ENCODE peak calls at places on chromosomes 3 and 15, in seven cellular contexts. I, K, G, D, L, H and J are unnamed samples.

GRCh38 chr3:126340596-126340942 is 16.6 kb downstream of the KLF15 start:
- DNase-seq in G (no peak), K (no peak), L (no peak), D (no peak), I (no peak), H (no peak), J (no peak)

GRCh38 chr3:52786330-52787215 is 8.0 kb upstream of the ITIH3 start:
- DNase-seq in D (no peak), L (peak; percentile 2), G (no peak), H (no peak), K (no peak), I (no peak), J (no peak)

GRCh38 chr3:84601303-84601702 is 357.5 kb upstream of the CADM2 start:
- DNase-seq in G (no peak), K (no peak), L (no peak), H (peak; percentile 2), D (no peak), I (no peak), J (no peak)

GRCh38 chr15:89936051-89936792 is 23.5 kb upstream of the ARPIN start:
- DNase-seq in K (no peak), I (no peak), D (no peak), H (no peak), G (no peak), L (no peak), J (no peak)

GRCh38 chr3:194257030-194257657 is 94.0 kb downstream of the CPN2 start:
- DNase-seq in H (no peak), D (no peak), L (no peak), K (no peak), G (no peak), I (no peak), J (no peak)

GRCh38 chr3:4719011-4719649 is 226.0 kb downstream of the ITPR1 start:
- DNase-seq in K (no peak), H (no peak), G (no peak), D (no peak), I (no peak), L (no peak), J (no peak)

GRCh38 chr3:16181361-16181760 is 6.9 kb downstream of the GALNT15 start:
- DNase-seq in D (no peak), L (no peak), K (no peak), I (peak; percentile 54), G (no peak), H (no peak), J (no peak)

GRCh38 chr15:83769411-83769960 is 115.6 kb downstream of the ADAMTSL3 start:
- DNase-seq in L (no peak), G (no peak), K (peak; percentile 26), D (no peak), I (no peak), H (no peak), J (no peak)

GRCh38 chr15:69084404-69085030 is 70.0 kb downstream of the NOX5 start:
- DNase-seq in G (no peak), D (no peak), I (no peak), H (peak; percentile 85), K (no peak), L (no peak), J (no peak)

GRCh38 chr3:169629895-169630294 is 33.6 kb downstream of the MECOM start:
- DNase-seq in I (no peak), G (no peak), K (no peak), H (no peak), L (no peak), D (no peak), J (no peak)

GRCh38 chr3:85631070-85631469 is 672.3 kb downstream of the CADM2 start:
- DNase-seq in I (no peak), H (no peak), G (no peak), L (no peak), K (no peak), D (no peak), J (no peak)

GRCh38 chr3:187196573-187197094 is 652 bp upstream of the RTP1 start:
- DNase-seq in K (no peak), D (no peak), G (no peak), I (no peak), H (no peak), L (no peak), J (no peak)

GRCh38 chr3:141413387-141414140 is 45.3 kb downstream of the ZBTB38 start:
- DNase-seq in L (no peak), G (no peak), H (peak; percentile 18), K (no peak), I (no peak), D (no peak), J (no peak)

GRCh38 chr3:148464246-148464645 is 233.5 kb upstream of the AGTR1 start:
- DNase-seq in K (no peak), G (no peak), L (no peak), D (no peak), H (no peak), I (no peak), J (no peak)

GRCh38 chr15:42313463-42313862 is 40.2 kb upstream of the TMEM87A start:
- DNase-seq in L (no peak), H (no peak), I (no peak), K (no peak), G (no peak), D (no peak), J (no peak)

GRCh38 chr15:67823371-67824156 is 1.7 kb upstream of the SKOR1 start:
- DNase-seq in L (peak; percentile 54), G (no peak), K (no peak), I (no peak), H (no peak), D (no peak), J (no peak)

GRCh38 chr3:120681018-120681417 is 1.0 kb downstream of the HGD start:
- DNase-seq in I (no peak), H (no peak), D (no peak), L (no peak), G (no peak), K (no peak), J (no peak)

GRCh38 chr15:48644827-48645557 is 517 bp downstream of the FBN1 start:
- DNase-seq in D (peak; percentile 64), H (peak; percentile 84), L (peak; percentile 53), I (no peak), G (peak; percentile 66), K (peak; percentile 64), J (peak; percentile 68)

GRCh38 chr3:192887047-192887446 is 30.6 kb downstream of the MB21D2 start:
- DNase-seq in K (no peak), D (no peak), I (no peak), L (no peak), H (no peak), G (no peak), J (no peak)

GRCh38 chr3:30002782-30003181 is 603.6 kb upstream of the TGFBR2 start:
- DNase-seq in L (no peak), D (no peak), K (no peak), I (no peak), G (no peak), H (no peak), J (no peak)

GRCh38 chr3:183254816-183255730 is 2.0 kb downstream of the B3GNT5 start:
- DNase-seq in K (no peak), D (peak; percentile 22), H (no peak), G (no peak), I (no peak), L (no peak), J (no peak)

GRCh38 chr15:97688886-97689285 is 271.6 kb upstream of the ARRDC4 start:
- DNase-seq in D (no peak), I (no peak), G (no peak), H (no peak), L (no peak), K (no peak), J (no peak)

GRCh38 chr15:25763954-25764353 is 99.2 kb downstream of the ATP10A start:
- DNase-seq in K (no peak), D (no peak), H (no peak), L (no peak), I (no peak), G (no peak), J (no peak)

GRCh38 chr3:7977245-7978103 is 524.1 kb upstream of the LMCD1 start:
- DNase-seq in L (no peak), K (no peak), G (no peak), H (peak; percentile 95), I (no peak), D (no peak), J (no peak)

GRCh38 chr3:60760145-60760544 is 491.1 kb downstream of the FHIT start:
- DNase-seq in K (no peak), H (no peak), L (no peak), G (no peak), D (no peak), I (no peak), J (no peak)
- TF ChIP-seq CTCF in K (no peak), H (no peak), L (no peak), G (no peak), D (no peak), I (no peak), J (no peak)

GRCh38 chr3:178901204-178901603 is 170.4 kb downstream of the ZMAT3 start:
- DNase-seq in L (no peak), K (no peak), G (no peak), D (no peak), H (no peak), I (no peak), J (no peak)

DNA sequence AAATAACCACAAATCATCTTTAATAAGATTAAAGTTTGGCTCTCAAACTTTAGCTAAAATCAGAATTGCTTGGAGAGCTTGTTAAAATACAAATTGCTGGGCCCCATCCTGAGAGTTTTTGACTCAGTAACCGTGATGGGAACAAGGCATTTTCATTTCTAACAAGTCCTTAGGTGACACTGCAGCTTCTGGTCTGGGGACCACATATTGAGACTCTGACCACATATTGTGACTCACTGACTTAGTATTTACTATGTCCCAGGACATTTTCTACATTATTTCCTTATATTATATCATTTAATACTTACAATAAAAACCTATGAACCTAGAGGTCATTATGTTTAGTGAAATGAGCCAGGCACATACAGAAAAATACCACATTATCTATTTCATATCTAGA is 164.5 kb downstream of the ZMAT3 start:
- DNase-seq in D (no peak), I (no peak), G (no peak), L (no peak), H (no peak), K (no peak), J (no peak)
- TF ChIP-seq CTCF in D (no peak), I (no peak), G (no peak), L (no peak), H (no peak), K (no peak), J (no peak)

GRCh38 chr15:31257286-31257685 is 69.3 kb upstream of the KLF13 start:
- DNase-seq in D (no peak), I (no peak), L (no peak), H (no peak), K (no peak), G (no peak), J (no peak)
- TF ChIP-seq CTCF in D (no peak), I (no peak), L (no peak), H (no peak), K (no peak), G (no peak), J (no peak)

DNA sequence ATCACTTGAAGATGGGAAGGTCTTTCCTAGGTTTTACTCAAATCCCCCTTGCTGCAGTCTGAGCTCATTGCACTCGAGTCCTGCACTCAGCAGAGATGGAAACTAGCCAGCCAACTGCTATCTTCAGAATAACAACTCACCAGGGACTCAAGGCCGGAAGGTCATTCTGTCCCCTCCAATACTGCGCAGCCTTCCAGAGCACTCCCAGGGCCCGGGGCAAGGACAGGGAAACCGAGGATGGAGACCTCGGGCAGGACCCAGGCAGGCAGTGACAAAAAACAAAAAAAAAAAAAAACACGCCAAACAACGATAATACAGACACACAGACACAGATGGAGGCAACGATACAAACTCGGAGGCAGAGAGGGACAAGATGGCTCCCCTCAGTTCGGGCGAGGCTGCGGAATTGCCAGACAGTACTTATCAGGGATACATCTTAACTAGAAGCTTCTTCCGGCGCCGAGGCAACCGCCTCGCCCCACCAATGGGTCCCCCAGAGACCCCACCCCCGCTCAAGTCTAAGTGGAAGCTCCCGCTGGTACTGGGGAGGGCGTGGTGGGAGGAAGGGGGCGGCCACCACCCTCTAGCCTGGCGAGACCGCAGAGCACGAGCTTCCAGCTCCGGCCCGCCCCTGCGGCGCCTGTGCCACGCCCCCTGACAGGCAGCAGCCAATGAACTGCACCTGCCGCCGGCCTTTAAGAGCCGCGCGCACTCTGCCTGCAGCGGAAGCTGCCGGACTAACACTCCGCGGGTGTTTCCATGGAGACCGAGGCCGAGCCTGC is 7.0 kb upstream of the MAP1A start:
- DNase-seq in D (peak; percentile 98), K (peak; percentile 99), I (peak; percentile 95), L (peak; percentile 99), H (peak; percentile 100), G (peak; percentile 99), J (peak; percentile 99)
- TF ChIP-seq CTCF in D (peak; percentile 26), K (no peak), I (peak; percentile 30), L (peak; percentile 61), H (peak; percentile 24), G (no peak), J (no peak)